ENCODE peak calls at places on chromosomes 2 and 18, in ten cellular contexts. R is GM20000; E is T-helper 1 cell; D is body of pancreas; Y is bronchial epithelial cell; X is Daoy; H is epithelial cell of esophagus; P is neuronal stem cell; K is stimulated activated CD4-positive, alpha-beta T cell treated with anti-CD3 and anti-CD28 coated beads, Interleukin-1b, Interleukin-23, amount 100 ng/mL, for 24 hours; T is uterus. Z is an unnamed sample.

GRCh38 chr2:241741016-241741415 is 6.6 kb downstream of the D2HGDH start:
- DNase-seq in K (no peak), T (no peak), E (peak; percentile 78), P (no peak), Y (peak; percentile 85), R (no peak), H (peak; percentile 67), X (peak; percentile 86), D (no peak), Z (no peak)

GRCh38 chr18:9494778-9495302 is 19.5 kb downstream of the RALBP1 start:
- DNase-seq in D (no peak), R (no peak), X (peak; percentile 5), Y (no peak), K (no peak), E (peak; percentile 50), T (no peak), P (no peak), H (no peak), Z (no peak)

GRCh38 chr2:12979066-12979465 is 262.3 kb downstream of the TRIB2 start:
- DNase-seq in R (no peak), X (no peak), K (no peak), H (peak; percentile 93), E (no peak), P (no peak), T (no peak), D (no peak), Y (peak; percentile 86), Z (no peak)

GRCh38 chr2:137975280-137976271 is 11.3 kb downstream of the HNMT start:
- DNase-seq in R (no peak), K (no peak), E (no peak), T (no peak), P (no peak), Y (peak; percentile 90), X (no peak), H (peak; percentile 88), D (peak; percentile 22), Z (no peak)

GRCh38 chr2:121665504-121665903 is 16.2 kb upstream of the CLASP1 start:
- DNase-seq in E (no peak), Y (peak; percentile 93), R (no peak), P (no peak), K (no peak), D (no peak), T (no peak), X (no peak), H (peak; percentile 88), Z (no peak)

GRCh38 chr2:191298306-191298705 is 53.1 kb downstream of the MYO1B start:
- DNase-seq in Y (no peak), P (no peak), R (no peak), E (no peak), T (no peak), H (no peak), X (no peak), D (no peak), K (no peak), Z (no peak)

GRCh38 chr2:112621792-112622527 is 23.8 kb upstream of the SLC20A1 start:
- DNase-seq in K (no peak), X (peak; percentile 55), H (peak; percentile 74), R (no peak), P (no peak), D (no peak), Y (peak; percentile 86), T (no peak), E (no peak), Z (peak; percentile 12)

GRCh38 chr2:29222381-29223179 is 107.4 kb downstream of the CLIP4 start:
- DNase-seq in D (no peak), Y (no peak), T (no peak), X (no peak), R (no peak), K (no peak), P (no peak), H (no peak), E (no peak), Z (no peak)

GRCh38 chr2:191618046-191618788 is 59.7 kb upstream of the NABP1 start:
- DNase-seq in T (no peak), D (no peak), K (no peak), E (no peak), P (no peak), R (no peak), X (no peak), H (no peak), Y (no peak), Z (no peak)

GRCh38 chr2:60676950-60677349 is 79.1 kb upstream of the PAPOLG start:
- DNase-seq in E (no peak), H (no peak), Y (no peak), R (no peak), X (no peak), P (no peak), D (no peak), T (no peak), K (no peak), Z (no peak)